ENCODE peak calls at places on chromosomes 16 and 17, in four cellular contexts. Q is SK-N-SH, Z is AG04449, M is bronchial epithelial cell. R is an unnamed sample.

GRCh38 chr17:38674749-38675615 is at the start of gene EPOP:
- DNase-seq in M (peak), Q (peak), Z (no peak), R (peak)

GRCh38 chr17:31424944-31425582 is 33.6 kb downstream of the RAB11FIP4 start:
- DNase-seq in M (no peak), Q (peak), Z (no peak), R (peak)

GRCh38 chr16:30131869-30132475 is 9.0 kb upstream of the MAPK3 start:
- DNase-seq in Z (no peak), Q (no peak), M (no peak), R (no peak)

GRCh38 chr17:56324676-56325075 is 171.4 kb downstream of the ANKFN1 start:
- DNase-seq in Z (no peak), M (no peak), Q (no peak), R (no peak)

GRCh38 chr16:23424292-23424958 is 28.6 kb downstream of the COG7 start:
- DNase-seq in Q (no peak), Z (no peak), M (peak), R (no peak)

GRCh38 chr16:85151603-85152413 is 39.5 kb upstream of the CIBAR2 start:
- DNase-seq in Z (no peak), Q (peak), M (peak), R (no peak)

GRCh38 chr17:78899361-78900260 is 3.4 kb downstream of the CEP295NL start:
- DNase-seq in M (no peak), Q (peak), Z (no peak), R (peak)

GRCh38 chr17:80859004-80859941 is 132.4 kb upstream of the CHMP6 start:
- DNase-seq in Q (peak), M (peak), Z (peak), R (peak)

GRCh38 chr17:32529604-32530003 is 42.8 kb downstream of the CDK5R1 start:
- DNase-seq in Z (no peak), M (no peak), Q (no peak), R (no peak)

GRCh38 chr17:65698381-65699061 is 137.1 kb upstream of the AXIN2 start:
- DNase-seq in Z (no peak), Q (no peak), M (peak), R (peak)

GRCh38 chr16:83705856-83706255 is 101.9 kb upstream of the HSBP1 start:
- DNase-seq in Z (no peak), Q (no peak), M (no peak), R (no peak)

GRCh38 chr17:2828396-2829038 is 32.3 kb downstream of the RAP1GAP2 start:
- DNase-seq in Z (no peak), M (no peak), Q (peak), R (peak)

GRCh38 chr16:14298374-14299122 is 227.4 kb downstream of the MRTFB start:
- DNase-seq in Z (no peak), M (no peak), Q (no peak), R (no peak)

GRCh38 chr17:78844301-78845005 is 3.8 kb upstream of the USP36 start:
- DNase-seq in Q (no peak), Z (no peak), M (peak), R (no peak)

GRCh38 chr16:73166394-73166971 is 118.6 kb upstream of the ZFHX3 start:
- DNase-seq in M (no peak), Q (no peak), Z (no peak), R (no peak)

GRCh38 chr17:22695228-22695619 is 1002.9 kb downstream of the KCNJ18 start:
- DNase-seq in Q (peak), M (no peak), Z (no peak), R (no peak)

GRCh38 chr17:30235386-30236296 is at the start of gene SLC6A4:
- DNase-seq in Q (peak), M (no peak), Z (no peak), R (peak)

GRCh38 chr16:11099672-11100195 is 155.4 kb downstream of the CLEC16A start:
- DNase-seq in Q (no peak), M (no peak), Z (no peak), R (no peak)

GRCh38 chr16:3065069-3065741 is at the start of gene IL32:
- DNase-seq in M (peak), Z (peak), Q (no peak), R (no peak)

GRCh38 chr16:25709182-25709581 is 17.4 kb downstream of the HS3ST4 start:
- DNase-seq in Z (no peak), M (no peak), Q (no peak), R (peak)

GRCh38 chr16:58284488-58284887 is 10.3 kb downstream of the PRSS54 start:
- DNase-seq in M (peak), Z (no peak), Q (no peak), R (no peak)

GRCh38 chr16:81539009-81539820 is 94.6 kb downstream of the CMIP start:
- DNase-seq in M (peak), Z (no peak), Q (peak), R (no peak)

GRCh38 chr17:78301821-78302213 is 58.1 kb downstream of the SOCS3 start:
- DNase-seq in Z (no peak), M (no peak), Q (no peak), R (no peak)

GRCh38 chr17:2062571-2063183 is 7.8 kb downstream of the HIC1 start:
- DNase-seq in Q (no peak), M (no peak), Z (no peak), R (peak)

GRCh38 chr17:76161113-76161512 is 20.1 kb upstream of the FOXJ1 start:
- DNase-seq in M (no peak), Z (no peak), Q (no peak), R (no peak)

GRCh38 chr16:57750796-57751538 is 15.4 kb downstream of the KATNB1 start:
- DNase-seq in Q (no peak), Z (no peak), M (no peak), R (no peak)

GRCh38 chr16:1839554-1839953 is 12.5 kb downstream of the FAHD1 start:
- DNase-seq in Z (peak), M (no peak), Q (no peak), R (no peak)

GRCh38 chr17:79695293-79696158 is 35.2 kb upstream of the ENPP7 start:
- DNase-seq in Z (no peak), Q (peak), M (no peak), R (no peak)

GRCh38 chr16:19393226-19394074 is 24.2 kb upstream of the TMC5 start:
- DNase-seq in Q (no peak), Z (no peak), M (peak), R (no peak)

GRCh38 chr17:4090898-4091297 is 51.9 kb downstream of the ZZEF1 start:
- DNase-seq in Q (no peak), Z (no peak), M (no peak), R (no peak)

GRCh38 chr16:71811261-71811803 is 2.7 kb upstream of the AP1G1 start:
- DNase-seq in Z (no peak), M (no peak), Q (no peak), R (no peak)

GRCh38 chr17:78828470-78829185 is 12.0 kb downstream of the USP36 start:
- DNase-seq in Q (peak), Z (no peak), M (peak), R (peak)

GRCh38 chr17:78973792-78974520 is 5.8 kb downstream of the LGALS3BP start:
- DNase-seq in Q (peak), M (no peak), Z (no peak), R (no peak)

GRCh38 chr17:18182978-18183333 is 672 bp upstream of the ALKBH5 start:
- DNase-seq in Z (peak), Q (peak), M (peak), R (no peak)

GRCh38 chr17:81097134-81097942 is 62.4 kb downstream of the BAIAP2 start:
- DNase-seq in Z (no peak), Q (peak), M (peak), R (peak)

GRCh38 chr16:30054959-30055553 is 10.5 kb upstream of the ALDOA start:
- DNase-seq in Z (no peak), Q (peak), M (peak), R (peak)

GRCh38 chr17:69724236-69724635 is 309.7 kb downstream of the MAP2K6 start:
- DNase-seq in M (no peak), Q (no peak), Z (no peak), R (no peak)

GRCh38 chr17:69722518-69722917 is 308.0 kb downstream of the MAP2K6 start:
- DNase-seq in Q (no peak), M (no peak), Z (no peak), R (no peak)

GRCh38 chr17:69723316-69723715 is 308.8 kb downstream of the MAP2K6 start:
- DNase-seq in M (no peak), Z (no peak), Q (no peak), R (no peak)

GRCh38 chr17:69725125-69725524 is 310.6 kb downstream of the MAP2K6 start:
- DNase-seq in Z (no peak), M (no peak), Q (no peak), R (no peak)

DNA sequence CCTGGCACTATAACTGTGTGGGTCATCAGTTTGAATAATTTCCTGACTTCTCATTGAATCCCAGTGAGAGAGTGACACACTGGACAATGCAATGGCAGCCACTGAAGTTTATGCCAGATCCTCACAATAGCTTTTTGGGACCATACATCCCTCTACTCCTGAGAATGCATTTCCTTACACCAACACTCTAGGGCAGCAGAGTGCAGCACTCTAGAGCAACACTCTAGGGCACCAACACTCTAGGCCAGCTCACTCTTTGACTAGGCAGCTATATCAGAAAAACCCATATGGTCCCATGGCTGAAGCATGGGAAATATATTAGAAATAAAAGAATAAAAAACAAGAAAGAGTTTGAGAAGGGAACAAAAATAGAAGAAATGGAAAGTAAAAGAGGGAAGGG is 309.2 kb downstream of the MAP2K6 start:
- DNase-seq in M (peak), Q (no peak), Z (no peak), R (no peak)
- TF ChIP-seq CTCF in M (peak), Q (peak), Z (no peak), R (peak)

DNA sequence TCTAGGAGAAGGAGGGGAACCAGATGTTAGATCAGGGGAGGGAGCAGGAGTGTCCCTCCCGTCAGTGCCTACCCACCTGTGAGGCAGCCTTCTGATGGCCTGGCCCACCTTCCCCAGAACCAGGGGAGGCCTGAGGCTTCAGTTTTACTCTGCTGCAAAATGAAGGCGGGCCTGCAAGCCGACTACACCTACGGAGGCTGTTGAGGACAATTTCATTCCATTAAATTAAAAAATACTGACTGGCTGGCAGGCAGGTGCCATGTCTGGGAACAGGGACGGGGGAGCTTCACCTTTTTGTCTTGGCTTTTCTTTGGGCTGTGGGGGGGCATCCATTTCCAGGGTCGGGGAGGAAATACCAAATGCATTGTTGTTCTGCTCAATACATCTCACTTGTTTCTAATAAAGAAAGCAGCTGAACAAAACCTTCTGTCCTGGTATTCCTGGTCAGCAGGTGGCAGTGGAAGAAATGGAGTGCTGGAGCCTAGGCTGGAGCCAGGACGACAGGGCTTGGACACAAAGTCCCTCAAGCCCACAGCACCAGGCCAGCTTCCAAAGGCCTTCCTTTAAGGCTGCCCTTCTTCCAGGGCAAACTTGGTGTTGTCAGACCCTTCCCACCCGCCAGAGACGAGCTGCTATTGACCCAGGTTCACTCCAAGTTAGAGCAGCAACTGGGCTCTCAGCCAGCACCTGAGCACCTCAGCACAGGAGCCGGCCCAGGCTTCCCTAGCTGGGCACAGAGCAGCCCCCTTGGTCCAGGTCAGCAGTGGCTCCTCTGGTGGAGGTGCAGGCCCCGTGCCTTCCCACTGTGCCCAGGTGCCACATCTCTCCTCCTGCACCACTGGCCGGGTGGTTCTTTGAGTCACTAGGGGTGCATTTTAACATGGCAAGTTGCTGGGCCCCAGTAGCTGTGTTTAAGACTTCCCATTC is 23.5 kb downstream of the PLCD3 start:
- DNase-seq in M (no peak), Z (no peak), Q (no peak), R (no peak)
- TF ChIP-seq CTCF in M (peak), Z (no peak), Q (no peak), R (no peak)

DNA sequence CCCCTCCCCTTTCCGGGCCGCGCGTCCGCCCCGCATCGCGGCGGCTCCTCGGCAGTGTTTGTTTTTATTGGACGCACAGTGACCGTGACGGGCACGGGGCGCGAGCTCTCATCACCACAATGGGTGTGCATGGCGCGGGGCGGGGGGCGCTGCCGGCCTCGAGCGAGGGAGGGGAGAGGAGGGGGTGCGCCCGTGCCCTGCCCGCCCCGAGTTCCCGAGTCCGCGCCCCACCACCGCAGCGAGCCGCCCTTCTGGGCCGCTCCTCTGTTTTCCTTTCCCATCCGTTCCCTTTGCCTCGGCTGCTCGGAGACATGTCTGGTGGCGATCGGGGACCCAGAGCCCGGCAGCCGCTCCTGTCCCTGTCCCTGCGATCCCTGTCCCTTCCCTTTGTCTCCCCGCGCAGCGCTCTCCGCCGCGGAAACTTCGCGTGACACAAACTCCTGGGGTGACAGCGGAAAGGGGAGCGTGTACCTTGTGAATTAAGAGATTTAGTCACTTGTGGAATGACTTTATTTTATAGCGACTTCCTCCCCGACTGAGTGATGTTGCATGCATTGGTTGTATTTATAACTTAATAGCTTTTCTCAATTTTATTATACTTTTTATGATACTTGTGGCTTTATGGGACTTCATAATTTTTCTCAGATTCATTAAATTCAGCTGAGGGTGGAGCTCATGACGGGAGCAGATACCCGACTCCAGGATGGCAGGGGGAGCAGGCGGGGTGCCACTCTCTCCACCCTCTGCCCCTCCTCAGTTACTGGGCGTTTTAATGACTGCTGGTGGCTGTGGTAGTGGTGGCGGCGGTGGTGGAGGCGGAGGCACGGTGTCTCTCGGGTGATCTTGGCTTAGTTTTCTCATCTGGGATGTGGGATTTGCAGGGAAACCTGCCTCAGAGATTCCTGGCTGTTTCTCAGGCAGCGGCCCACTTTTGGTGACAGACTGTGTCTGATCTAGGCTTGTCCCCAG is 40.8 kb downstream of the MRM1 start:
- DNase-seq in Z (no peak), M (no peak), Q (peak), R (peak)
- TF ChIP-seq CTCF in Z (no peak), M (no peak), Q (no peak), R (no peak)

GRCh38 chr16:65312071-65312470 is 190.2 kb upstream of the CDH11 start:
- DNase-seq in Z (no peak), Q (no peak), M (peak), R (no peak)

GRCh38 chr16:65312795-65313194 is 190.9 kb upstream of the CDH11 start:
- DNase-seq in Z (peak), M (no peak), Q (no peak), R (no peak)

GRCh38 chr16:65315004-65315398 is 193.1 kb upstream of the CDH11 start:
- DNase-seq in M (no peak), Z (no peak), Q (no peak), R (no peak)

GRCh38 chr16:65318138-65318537 is 196.3 kb upstream of the CDH11 start:
- DNase-seq in Z (no peak), M (no peak), Q (peak), R (peak)

DNA sequence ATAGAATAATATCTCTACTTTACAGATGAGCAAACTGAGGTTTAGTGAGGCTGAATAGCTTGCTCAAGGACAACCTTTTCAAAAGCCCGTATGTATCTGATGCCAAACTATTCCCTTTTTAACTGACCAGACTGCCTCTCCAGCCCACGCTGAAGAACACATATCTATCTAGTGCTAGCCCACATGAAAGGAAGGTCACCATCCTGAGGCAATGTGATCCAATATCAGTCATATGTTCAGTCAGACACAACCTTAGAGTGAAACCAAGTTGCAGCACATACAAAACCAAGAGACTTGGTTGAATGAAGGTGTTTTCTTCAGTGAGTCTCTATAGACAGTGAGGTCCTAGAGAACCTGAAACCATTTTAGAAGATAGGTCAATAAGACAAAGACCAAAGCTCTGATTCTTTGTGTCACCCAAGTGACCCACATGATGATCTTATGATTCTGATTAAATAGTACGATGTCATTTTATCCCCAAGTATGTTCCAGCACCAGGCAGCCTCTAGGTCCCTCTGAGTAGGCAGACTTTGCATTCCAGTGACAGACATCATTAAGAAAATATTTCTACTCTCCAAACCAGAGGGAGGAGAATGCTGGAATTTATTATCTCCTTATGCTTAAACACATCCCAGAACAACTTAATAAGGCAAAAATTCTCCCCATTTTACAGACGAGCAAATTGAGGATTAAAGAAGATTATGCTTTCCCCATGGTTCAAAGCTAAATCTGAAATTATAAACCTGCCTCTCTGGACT is 192.6 kb upstream of the CDH11 start:
- DNase-seq in M (no peak), Q (no peak), Z (no peak), R (no peak)
- TF ChIP-seq CTCF in M (no peak), Q (no peak), Z (no peak), R (no peak)

GRCh38 chr17:72567774-72568173 is 447.0 kb downstream of the SOX9 start:
- DNase-seq in M (no peak), Z (no peak), Q (peak), R (no peak)
- TF ChIP-seq CTCF in M (no peak), Z (no peak), Q (no peak), R (no peak)

GRCh38 chr17:62987136-62987535 is 21.1 kb downstream of the TANC2 start:
- DNase-seq in M (no peak), Q (peak), Z (no peak), R (peak)
- TF ChIP-seq CTCF in M (peak), Q (peak), Z (peak), R (peak)

GRCh38 chr17:8803531-8804416 is 4.6 kb upstream of the MFSD6L start:
- DNase-seq in Z (no peak), M (no peak), Q (no peak), R (peak)
- TF ChIP-seq CTCF in Z (no peak), M (no peak), Q (no peak), R (peak)

GRCh38 chr16:49740190-49740589 is 115.7 kb downstream of the ZNF423 start:
- DNase-seq in M (no peak), Q (no peak), Z (no peak), R (no peak)

GRCh38 chr16:49737541-49737940 is 118.4 kb downstream of the ZNF423 start:
- DNase-seq in Z (no peak), M (no peak), Q (no peak), R (no peak)

GRCh38 chr16:49743206-49743470 is 112.8 kb downstream of the ZNF423 start:
- DNase-seq in M (no peak), Q (no peak), Z (no peak), R (no peak)

GRCh38 chr16:49742428-49743205 is 113.3 kb downstream of the ZNF423 start:
- DNase-seq in M (no peak), Z (no peak), Q (peak), R (no peak)

DNA sequence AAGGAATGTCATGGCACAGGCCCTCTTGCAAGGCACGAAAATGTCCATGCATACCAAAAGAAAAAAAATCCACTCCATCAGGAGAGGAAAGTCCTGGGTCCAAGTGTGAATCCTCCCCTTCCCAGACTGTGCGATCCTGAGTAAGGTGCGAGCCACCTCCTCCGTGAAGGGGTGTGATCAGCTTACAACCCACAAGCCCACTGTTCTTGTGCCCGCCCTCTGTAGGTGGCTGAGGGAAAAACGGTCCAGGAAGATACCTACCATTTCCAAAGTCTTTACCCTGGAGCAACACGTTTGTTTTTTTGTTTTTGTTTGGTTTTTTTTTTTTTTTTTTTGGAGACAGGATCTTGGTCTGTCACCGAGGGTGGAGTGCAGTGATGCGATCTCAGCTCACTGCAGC is 116.5 kb downstream of the ZNF423 start:
- DNase-seq in Q (peak), M (no peak), Z (no peak), R (peak)
- TF ChIP-seq CTCF in Q (peak), M (no peak), Z (no peak), R (peak)

R was measured in endodermal cell.